ENCODE peak calls at places on chromosomes 6 and 20, in nine cellular contexts. Y is PC-3; H is CD8-positive, alpha-beta memory T cell; X is body of pancreas; L is lung; Z is tibial nerve; W is left ventricle myocardium inferior; M is iPS DF 6.9; K is esophagus squamous epithelium. D is an unnamed sample.

GRCh38 chr6:35391240-35391968 is 49.0 kb downstream of the PPARD start:
- DNase-seq in Z (no peak), H (no peak), L (no peak), K (no peak), M (no peak), X (no peak), W (no peak), Y (peak; percentile 99), D (no peak)

GRCh38 chr20:44038681-44039123 is 124.0 kb downstream of the TOX2 start:
- DNase-seq in M (no peak), Z (no peak), X (no peak), H (no peak), W (no peak), L (no peak), K (no peak), Y (no peak), D (no peak)

GRCh38 chr20:59039233-59039632 is 3.4 kb downstream of the PRELID3B start:
- DNase-seq in W (no peak), X (no peak), H (no peak), M (no peak), Y (peak; percentile 14), K (no peak), Z (no peak), L (no peak), D (no peak)

GRCh38 chr6:85660181-85660611 is 17.5 kb upstream of the SYNCRIP start:
- DNase-seq in K (no peak), Z (no peak), Y (peak; percentile 5), L (no peak), X (no peak), W (no peak), H (no peak), M (no peak), D (no peak)

GRCh38 chr6:103672169-103672568 is 1187.5 kb downstream of the HACE1 start:
- DNase-seq in W (no peak), Y (peak; percentile 49), K (no peak), Z (no peak), H (no peak), X (no peak), M (no peak), L (no peak), D (peak; percentile 27)

GRCh38 chr20:53463101-53463972 is 130.3 kb downstream of the ZNF217 start:
- DNase-seq in L (no peak), X (no peak), W (no peak), Z (no peak), Y (no peak), H (no peak), M (no peak), K (no peak), D (no peak)

GRCh38 chr20:46317685-46318177 is 9.4 kb upstream of the CDH22 start:
- DNase-seq in Y (no peak), M (no peak), L (no peak), Z (no peak), W (no peak), X (peak; percentile 24), H (no peak), K (no peak), D (no peak)

GRCh38 chr20:60583741-60584140 is 625.5 kb downstream of the CDH26 start:
- DNase-seq in W (no peak), L (no peak), H (no peak), K (no peak), Y (no peak), M (no peak), Z (no peak), X (no peak), D (no peak)

GRCh38 chr20:59629141-59630045 is 25.1 kb downstream of the PHACTR3 start:
- DNase-seq in L (no peak), X (no peak), W (no peak), H (no peak), K (no peak), Y (no peak), M (no peak), Z (no peak), D (no peak)

GRCh38 chr6:166673309-166673708 is 46.3 kb upstream of the RPS6KA2 start:
- DNase-seq in L (no peak), W (no peak), H (no peak), Y (no peak), M (no peak), K (no peak), Z (no peak), X (no peak), D (no peak)

GRCh38 chr6:33410711-33411631 is at the start of gene PHF1:
- DNase-seq in Z (no peak), L (peak; percentile 54), H (peak; percentile 81), M (no peak), W (peak; percentile 82), K (no peak), X (peak; percentile 85), Y (no peak), D (no peak)

GRCh38 chr20:22453244-22454080 is 130.9 kb downstream of the FOXA2 start:
- DNase-seq in Z (no peak), K (no peak), Y (peak; percentile 78), L (no peak), X (peak; percentile 55), W (no peak), H (no peak), M (no peak), D (no peak)

GRCh38 chr6:98834060-98835031 is at the start of gene POU3F2:
- DNase-seq in W (peak; percentile 56), H (peak; percentile 48), Y (peak; percentile 61), X (peak; percentile 77), L (peak; percentile 75), M (no peak), K (no peak), Z (peak; percentile 51), D (peak; percentile 92)

GRCh38 chr20:17810847-17811604 is 111.3 kb downstream of the BANF2 start:
- DNase-seq in H (no peak), K (no peak), Z (no peak), W (no peak), M (no peak), X (no peak), L (no peak), Y (no peak), D (no peak)

GRCh38 chr6:8192067-8192466 is 89.7 kb upstream of the EEF1E1 start:
- DNase-seq in L (no peak), W (no peak), H (no peak), M (no peak), K (no peak), X (no peak), Z (no peak), Y (no peak), D (no peak)

GRCh38 chr20:43755390-43755789 is 28.6 kb upstream of the GTSF1L start:
- DNase-seq in H (no peak), Z (no peak), K (no peak), L (no peak), M (no peak), Y (peak; percentile 64), W (no peak), X (no peak), D (no peak)

GRCh38 chr6:158290040-158290439 is 22.2 kb upstream of the TULP4 start:
- DNase-seq in K (no peak), W (no peak), H (no peak), L (no peak), Z (no peak), X (no peak), Y (no peak), M (no peak), D (peak; percentile 57)
- H3K9me3 ChIP-seq in K (no peaks in the 10 kb centered on the region), W (no peaks in the 10 kb centered on the region), H (no peaks in the 10 kb centered on the region), L (no peaks in the 10 kb centered on the region), Z (no peaks in the 10 kb centered on the region), X (no peaks in the 10 kb centered on the region), Y (peaks cover 2% of the 10 kb centered on the region), M (no peaks in the 10 kb centered on the region), D (no peaks in the 10 kb centered on the region)

GRCh38 chr20:608970-609369 is 1.1 kb downstream of the TCF15 start:
- DNase-seq in L (no peak), M (no peak), K (no peak), X (no peak), Y (no peak), Z (no peak), H (no peak), W (no peak), D (no peak)

GRCh38 chr20:609371-609964 is 641 bp downstream of the TCF15 start:
- DNase-seq in M (no peak), X (no peak), K (no peak), W (no peak), L (no peak), H (no peak), Y (no peak), Z (no peak), D (no peak)

GRCh38 chr20:610130-611046 is at the start of gene TCF15:
- DNase-seq in K (no peak), L (no peak), W (peak; percentile 71), Y (peak; percentile 40), X (no peak), Z (no peak), H (no peak), M (no peak), D (no peak)

GRCh38 chr20:611047-611842 is 1.1 kb upstream of the TCF15 start:
- DNase-seq in K (no peak), X (no peak), Z (no peak), H (no peak), M (no peak), Y (no peak), W (no peak), L (no peak), D (no peak)

GRCh38 chr20:611843-612185 is 1.7 kb upstream of the TCF15 start:
- DNase-seq in K (no peak), X (no peak), W (no peak), Y (no peak), Z (no peak), H (no peak), L (no peak), M (no peak), D (no peak)
- H3K27me3 ChIP-seq in K (peaks cover 91% of the 10 kb centered on the region), X (peaks cover 26% of the 10 kb centered on the region), W (peaks cover 21% of the 10 kb centered on the region), Y (peaks cover 52% of the 10 kb centered on the region), Z (peaks cover 69% of the 10 kb centered on the region), H (peaks cover 8% of the 10 kb centered on the region), L (no peaks in the 10 kb centered on the region), M (peaks cover 7% of the 10 kb centered on the region), D (peaks cover 25% of the 10 kb centered on the region)

DNA sequence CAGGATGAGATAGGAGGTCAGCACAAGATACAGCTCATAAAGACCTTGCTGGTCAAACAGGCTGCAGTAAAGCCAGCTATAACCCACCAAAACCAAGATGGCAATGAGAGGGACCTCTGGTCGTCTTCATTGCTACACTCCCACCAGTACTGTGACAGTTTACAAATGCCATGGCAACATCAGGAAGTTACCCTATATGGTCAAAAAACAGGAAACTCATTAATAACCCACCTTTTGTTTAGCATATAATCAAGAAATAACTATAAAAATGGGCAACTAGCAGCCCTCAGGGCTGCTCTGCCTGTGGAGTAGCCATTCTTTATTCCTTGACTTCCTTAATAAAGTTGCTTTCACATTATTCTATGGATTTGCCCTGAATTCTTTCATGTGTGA is 30.9 kb downstream of the SLC22A2 start:
- DNase-seq in H (no peak), L (no peak), Z (no peak), W (no peak), Y (no peak), K (no peak), M (no peak), X (no peak), D (no peak)
- H3K9me3 ChIP-seq in H (no peaks in the 10 kb centered on the region), L (peaks cover 2% of the 10 kb centered on the region), Z (peaks cover 5% of the 10 kb centered on the region), W (no peaks in the 10 kb centered on the region), Y (no peaks in the 10 kb centered on the region), K (no peaks in the 10 kb centered on the region), M (no peaks in the 10 kb centered on the region), X (no peaks in the 10 kb centered on the region), D (no peaks in the 10 kb centered on the region)

DNA sequence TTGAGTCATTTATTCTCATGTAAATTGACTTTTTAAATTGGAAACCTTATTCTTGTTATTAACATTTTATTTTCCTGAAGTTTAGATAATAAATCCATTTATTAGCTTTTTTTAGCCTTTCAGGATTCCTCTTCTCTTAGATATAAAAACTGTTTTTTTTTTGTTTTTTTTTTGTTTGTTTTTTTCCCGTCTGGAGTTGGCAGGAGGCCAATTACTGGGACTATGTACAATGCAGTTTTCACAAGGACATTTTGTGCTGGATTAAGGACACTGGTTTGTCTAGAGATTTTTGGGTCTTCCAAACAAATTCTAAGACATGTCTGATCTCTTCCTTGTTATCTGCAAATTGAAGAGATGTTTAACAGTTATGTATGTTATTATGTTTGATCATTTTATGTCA is 1.3 kb downstream of the BTNL2 start:
- DNase-seq in X (no peak), L (no peak), K (no peak), Z (no peak), Y (no peak), H (no peak), W (no peak), M (no peak), D (no peak)
- H3K27me3 ChIP-seq in X (peaks cover 6% of the 10 kb centered on the region), L (no peaks in the 10 kb centered on the region), K (peaks cover 65% of the 10 kb centered on the region), Z (peaks cover 49% of the 10 kb centered on the region), Y (peaks cover 23% of the 10 kb centered on the region), H (peaks cover 15% of the 10 kb centered on the region), W (peaks cover 80% of the 10 kb centered on the region), M (no peaks in the 10 kb centered on the region), D (no peaks in the 10 kb centered on the region)

D was measured in MM.1S.